ENCODE peak calls at places on chromosomes 4 and X, in four cellular contexts. G is SK-N-SH, D is esophagus muscularis mucosa, T is suprapubic skin. R is an unnamed sample.

GRCh38 chr4:2059034-2059725 is at the start of gene NAT8L:
- DNase-seq in G (peak; percentile 93), T (no peak), D (no peak), R (no peak)

GRCh38 chrX:9770319-9770718 is 4.7 kb upstream of the GPR143 start:
- DNase-seq in G (no peak), D (no peak), T (no peak), R (no peak)

GRCh38 chr4:186719925-186720694 is 3.5 kb downstream of the FAT1 start:
- DNase-seq in G (no peak), T (no peak), D (no peak), R (no peak)

GRCh38 chr4:189279188-189279587 is 661.5 kb upstream of the FRG1 start:
- DNase-seq in G (no peak), T (no peak), D (no peak), R (no peak)

GRCh38 chr4:65508169-65508568 is 162.1 kb downstream of the EPHA5 start:
- DNase-seq in D (no peak), G (no peak), T (no peak), R (no peak)

GRCh38 chr4:6953751-6954380 is 44.2 kb downstream of the TBC1D14 start:
- DNase-seq in D (no peak), G (peak; percentile 61), T (peak; percentile 92), R (peak; percentile 91)

GRCh38 chrX:13691845-13692334 is 3.0 kb downstream of the RAB9A start:
- DNase-seq in G (no peak), D (no peak), T (no peak), R (no peak)

GRCh38 chr4:112704991-112705845 is 68.3 kb downstream of the LARP7 start:
- DNase-seq in D (peak; percentile 87), G (peak; percentile 82), T (peak; percentile 65), R (peak; percentile 23)

GRCh38 chrX:139831689-139832456 is 101.0 kb downstream of the ATP11C start:
- DNase-seq in T (no peak), G (no peak), D (no peak), R (no peak)

GRCh38 chrX:34629572-34629971 is 27.5 kb downstream of the TMEM47 start:
- DNase-seq in T (no peak), D (no peak), G (no peak), R (no peak)

GRCh38 chrX:22165732-22166457 is 106.8 kb upstream of the CBLL2 start:
- DNase-seq in G (no peak), T (no peak), D (no peak), R (no peak)

GRCh38 chrX:37785569-37785968 is 5.7 kb downstream of the CYBB start:
- DNase-seq in T (no peak), G (no peak), D (no peak), R (no peak)

GRCh38 chrX:141791856-141792255 is 46.3 kb upstream of the MAGEC3 start:
- DNase-seq in T (no peak), G (no peak), D (no peak), R (no peak)

GRCh38 chr4:173834151-173834550 is 304.1 kb upstream of the HAND2 start:
- DNase-seq in G (no peak), D (no peak), T (no peak), R (no peak)

GRCh38 chr4:38696697-38697096 is 32.7 kb downstream of the KLF3 start:
- DNase-seq in D (no peak), T (no peak), G (no peak), R (no peak)

GRCh38 chrX:15606064-15606590 is 5.4 kb upstream of the ACE2 start:
- DNase-seq in T (no peak), D (no peak), G (no peak), R (no peak)

GRCh38 chrX:44104699-44105098 is 131.5 kb upstream of the NDP start:
- DNase-seq in T (no peak), G (peak; percentile 15), D (no peak), R (no peak)

GRCh38 chr4:10926025-10926424 is 241.5 kb upstream of the CLNK start:
- DNase-seq in T (no peak), G (no peak), D (no peak), R (no peak)

GRCh38 chrX:5051831-5052491 is 1176.7 kb downstream of the NLGN4X start:
- DNase-seq in D (no peak), G (no peak), T (no peak), R (peak; percentile 68)

GRCh38 chr4:7539659-7540058 is 104.9 kb upstream of the PSAPL1 start:
- DNase-seq in D (no peak), G (peak; percentile 87), T (no peak), R (no peak)

GRCh38 chr4:2402053-2402452 is 16.4 kb downstream of the ZFYVE28 start:
- DNase-seq in G (peak; percentile 87), T (no peak), D (peak; percentile 94), R (peak; percentile 86)

GRCh38 chr4:76233088-76233487 is 18.4 kb upstream of the FAM47E start:
- DNase-seq in G (no peak), T (no peak), D (no peak), R (no peak)

GRCh38 chr4:6917445-6918241 is 8.0 kb downstream of the TBC1D14 start:
- DNase-seq in G (peak; percentile 56), T (no peak), D (peak; percentile 94), R (no peak)

GRCh38 chr4:1376391-1376840 is 29.4 kb downstream of the UVSSA start:
- DNase-seq in D (no peak), G (no peak), T (peak; percentile 56), R (no peak)

GRCh38 chrX:104789784-104790183 is 223.8 kb downstream of the IL1RAPL2 start:
- DNase-seq in T (no peak), G (no peak), D (no peak), R (no peak)

GRCh38 chr4:153521995-153522799 is 56.0 kb downstream of the TMEM131L start:
- DNase-seq in G (no peak), T (no peak), D (no peak), R (no peak)

GRCh38 chr4:153521467-153521866 is 55.3 kb downstream of the TMEM131L start:
- DNase-seq in T (no peak), G (no peak), D (no peak), R (no peak)

GRCh38 chr4:153523941-153524386 is 57.8 kb downstream of the TMEM131L start:
- DNase-seq in G (no peak), T (no peak), D (peak; percentile 74), R (no peak)

GRCh38 chr4:153523171-153523757 is 57.1 kb downstream of the TMEM131L start:
- DNase-seq in D (no peak), G (no peak), T (no peak), R (no peak)

GRCh38 chr4:153522800-153523089 is 56.6 kb downstream of the TMEM131L start:
- DNase-seq in T (no peak), G (no peak), D (no peak), R (no peak)
- H3K4me1 ChIP-seq in T (peaks cover 22% of the 10 kb centered on the region), G (no peaks in the 10 kb centered on the region), D (peaks cover 65% of the 10 kb centered on the region), R (peaks cover 22% of the 10 kb centered on the region)

DNA sequence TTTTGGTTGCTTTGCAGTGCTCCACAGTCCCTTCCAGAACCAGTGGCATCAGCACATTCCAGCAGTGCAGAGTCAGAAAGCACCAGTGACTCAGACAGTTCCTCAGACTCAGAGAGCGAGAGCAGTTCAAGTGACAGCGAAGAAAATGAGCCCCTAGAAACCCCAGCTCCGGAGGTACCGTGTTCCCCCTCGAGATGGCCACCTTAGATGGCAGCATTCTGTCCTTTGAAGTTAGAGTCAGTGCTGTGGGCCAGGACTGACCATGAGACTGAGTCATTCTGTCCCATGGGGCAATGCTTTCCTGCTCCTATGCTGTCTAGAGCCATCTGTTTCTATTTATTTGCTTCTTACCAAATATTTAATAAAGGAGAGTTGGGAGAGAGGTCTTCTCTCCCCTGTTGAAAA is 112.3 kb downstream of the KLHL8 start:
- DNase-seq in G (peak; percentile 37), T (peak; percentile 73), D (no peak), R (no peak)
- TF ChIP-seq POLR2AphosphoS5 in G (peak; percentile 36), T (no peak), D (peak; percentile 57), R (no peak)

DNA sequence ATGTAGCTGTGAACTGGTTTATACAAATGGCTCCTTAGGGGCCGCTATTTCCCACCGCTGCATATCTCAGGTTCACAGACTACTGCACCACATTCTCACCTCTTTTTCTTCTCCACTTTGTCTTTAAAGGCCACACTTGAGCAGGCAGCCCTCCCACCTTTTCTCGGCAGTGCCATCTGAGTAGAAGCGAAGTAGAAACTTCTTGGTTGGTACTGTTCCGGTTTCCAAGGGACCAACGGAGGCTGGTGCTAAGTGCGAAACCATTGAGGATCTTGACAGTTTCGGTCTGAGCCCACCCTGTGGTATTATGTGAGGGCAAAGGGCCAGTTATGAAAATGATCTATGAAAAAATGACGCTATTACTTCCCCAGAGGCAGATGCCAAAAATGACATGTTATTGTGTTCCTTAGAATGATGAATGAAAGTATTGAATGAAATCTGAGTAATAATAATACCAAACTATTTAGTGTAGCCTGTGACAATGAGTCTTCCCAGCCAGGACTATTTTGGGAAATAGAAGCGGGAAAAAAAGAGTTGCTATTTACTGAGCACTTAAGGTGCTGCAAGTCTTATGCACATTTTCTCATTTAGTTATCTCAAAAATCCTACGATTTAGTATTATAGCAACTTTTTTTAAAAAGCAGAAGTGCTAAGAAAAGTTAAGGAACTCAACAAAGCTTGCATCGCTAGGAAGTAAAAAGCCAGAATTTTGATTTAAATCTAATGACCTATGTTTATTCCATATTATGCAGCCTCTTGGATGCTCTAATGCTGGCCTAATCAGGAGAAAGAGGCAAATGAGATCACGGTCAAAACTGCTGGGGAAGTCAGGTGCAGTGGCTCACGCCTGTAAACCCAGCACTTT is 29.6 kb upstream of the CHRNA9 start:
- DNase-seq in D (no peak), G (no peak), T (no peak), R (no peak)
- H3K4me1 ChIP-seq in D (peaks cover 7% of the 10 kb centered on the region), G (peaks cover 2% of the 10 kb centered on the region), T (peaks cover 4% of the 10 kb centered on the region), R (peaks cover 4% of the 10 kb centered on the region)

DNA sequence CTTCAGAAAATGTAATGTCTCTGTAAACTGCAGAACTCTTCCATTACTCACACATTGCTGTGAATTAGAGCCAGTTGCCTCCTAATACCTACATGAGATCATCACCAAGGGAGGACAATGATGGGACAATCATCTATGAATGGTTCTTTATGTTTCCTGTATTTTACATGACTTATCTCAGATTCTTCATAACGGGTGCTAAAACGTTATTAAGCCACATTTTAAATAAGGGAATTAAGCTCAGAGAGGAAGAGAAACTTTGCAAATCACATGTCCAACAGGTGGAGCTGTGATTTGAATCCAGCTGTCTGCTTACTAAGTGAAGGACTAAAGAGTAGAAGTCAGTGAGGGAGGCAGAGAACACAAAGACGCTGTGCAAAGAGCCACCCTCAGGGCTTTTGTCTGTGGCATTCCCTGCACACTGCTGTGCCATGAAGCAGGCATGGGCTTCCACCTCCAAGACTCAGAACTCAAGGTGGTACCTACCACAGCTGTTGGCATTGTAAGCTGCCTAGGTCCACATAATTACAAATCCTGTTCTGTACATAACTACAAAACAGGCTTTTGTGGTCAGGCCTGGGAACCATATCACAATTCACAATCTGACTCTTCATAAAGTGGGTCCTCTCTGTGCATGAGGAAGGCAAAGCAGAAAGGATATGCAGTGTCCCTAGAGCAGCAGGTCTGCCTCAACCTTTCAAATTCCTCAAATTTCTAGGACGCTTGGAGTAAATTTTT is 12.8 kb downstream of the TBC1D9 start:
- DNase-seq in G (peak; percentile 12), T (no peak), D (no peak), R (no peak)
- TF ChIP-seq POLR2AphosphoS5 in G (peak; percentile 20), T (no peak), D (no peak), R (no peak)

DNA sequence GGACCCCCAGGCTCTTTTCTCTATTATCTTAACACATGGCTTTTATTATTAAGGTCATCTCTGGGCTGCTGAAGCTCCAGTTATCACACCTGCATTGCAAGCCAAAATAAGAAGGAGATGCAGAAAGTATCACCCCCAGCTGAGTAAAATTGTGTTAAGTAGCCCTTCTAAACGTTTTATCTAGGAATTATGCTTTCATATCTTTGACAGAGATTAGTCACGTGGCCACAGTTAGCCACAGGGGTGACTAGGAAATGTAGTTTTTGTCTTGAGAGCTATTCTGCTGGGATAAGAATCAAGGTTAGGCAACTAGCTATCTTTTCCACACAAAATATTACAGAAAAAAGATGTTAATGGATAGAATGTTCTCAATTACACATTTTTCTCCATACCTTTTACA is 102.1 kb downstream of the ANXA3 start:
- DNase-seq in D (no peak), G (peak; percentile 38), T (no peak), R (no peak)
- H3K4me1 ChIP-seq in D (peaks cover 52% of the 10 kb centered on the region), G (peaks cover 17% of the 10 kb centered on the region), T (peaks cover 58% of the 10 kb centered on the region), R (peaks cover 40% of the 10 kb centered on the region)

R was measured in upper lobe of left lung.